ENCODE peak calls at places on chromosomes 12 and 14, in four cellular contexts. Y, X, P and S are unnamed samples.
A peak's percentile ranks its signal among the peaks of the same experiment; 100 is the strongest.

GRCh38 chr12:93442411-93443340 is 929 bp upstream of the UBE2N start:
- DNase-seq in X (peak; percentile 17), Y (peak; percentile 13), P (no peak), S (no peak)

GRCh38 chr12:79055926-79056674 is 191.5 kb downstream of the SYT1 start:
- DNase-seq in Y (no peak), X (peak; percentile 79), P (no peak), S (no peak)

GRCh38 chr14:68394113-68394718 is 398.7 kb downstream of the ZFP36L1 start:
- DNase-seq in Y (no peak), P (no peak), X (peak; percentile 29), S (no peak)

GRCh38 chr14:31172084-31172483 is 35.5 kb downstream of the HECTD1 start:
- DNase-seq in X (peak; percentile 28), P (no peak), Y (no peak), S (no peak)

GRCh38 chr12:59699408-59700144 is 103.7 kb downstream of the SLC16A7 start:
- DNase-seq in X (peak; percentile 88), P (no peak), Y (no peak), S (no peak)

GRCh38 chr12:111457577-111457976 is 51.9 kb downstream of the SH2B3 start:
- DNase-seq in X (peak; percentile 2), Y (no peak), P (no peak), S (no peak)

GRCh38 chr12:98838282-98838681 is 193.2 kb downstream of the APAF1 start:
- DNase-seq in P (no peak), X (peak; percentile 3), Y (peak; percentile 70), S (peak; percentile 39)

GRCh38 chr12:53791735-53792326 is 40.1 kb upstream of the CISTR start:
- DNase-seq in P (no peak), Y (no peak), X (peak; percentile 47), S (no peak)

GRCh38 chr12:116603516-116603915 is 44.3 kb downstream of the MAP1LC3B2 start:
- DNase-seq in Y (no peak), X (no peak), P (no peak), S (no peak)

GRCh38 chr14:30296956-30297405 is 262.0 kb upstream of the G2E3 start:
- DNase-seq in Y (no peak), X (no peak), P (no peak), S (no peak)

GRCh38 chr14:31418440-31418839 is 1.9 kb downstream of the HEATR5A start:
- DNase-seq in Y (no peak), X (no peak), P (no peak), S (no peak)

GRCh38 chr14:92325835-92326234 is 2.9 kb downstream of the SLC24A4 start:
- DNase-seq in X (peak; percentile 21), P (no peak), Y (no peak), S (no peak)

GRCh38 chr14:67815573-67816235 is 686 bp downstream of the ZFYVE26 start:
- DNase-seq in Y (peak; percentile 16), P (no peak), X (peak; percentile 60), S (no peak)

GRCh38 chr12:12719496-12719895 is 2.3 kb downstream of the CDKN1B start:
- DNase-seq in X (no peak), Y (no peak), P (no peak), S (no peak)

GRCh38 chr14:74257988-74258704 is 18.9 kb downstream of the VSX2 start:
- DNase-seq in P (no peak), X (no peak), Y (no peak), S (no peak)

GRCh38 chr12:12645485-12645884 is 33.8 kb downstream of the CREBL2 start:
- DNase-seq in P (no peak), X (peak; percentile 32), Y (no peak), S (no peak)

GRCh38 chr14:99395904-99396530 is 84.6 kb downstream of the SETD3 start:
- DNase-seq in X (no peak), Y (peak; percentile 11), P (no peak), S (no peak)

GRCh38 chr12:3604750-3605638 is 114.0 kb downstream of the PRMT8 start:
- DNase-seq in P (no peak), X (peak; percentile 39), Y (peak; percentile 19), S (peak; percentile 29)

GRCh38 chr12:32344047-32344446 is 55.3 kb upstream of the FGD4 start:
- DNase-seq in P (no peak), Y (no peak), X (no peak), S (no peak)